ENCODE peak calls at places on chromosomes 5 and 9, in nine cellular contexts. V is anterior cingulate cortex; K is upper lobe of right lung; S is activated gamma-delta T cell treated with anti-CD3 and anti-CD28 coated beads, Interleukin-2, amount 50 U/mL, for 16 hours; Y is GM23248; Z is activated CD4-positive, alpha-beta T cell treated with anti-CD3 and anti-CD28 coated beads for 36 hours; C is ureter; H is stimulated activated CD4-positive, alpha-beta T cell treated with anti-CD3 and anti-CD28 coated beads, Interleukin-2, amount 100 ng/mL, for 48 hours; U is mucosa of gallbladder. L is an unnamed sample.

GRCh38 chr9:82600536-82601271 is 462.2 kb downstream of the RASEF start:
- DNase-seq in S (no peak), V (no peak), Y (no peak), C (no peak), Z (no peak), K (no peak), H (no peak), U (no peak), L (no peak)

GRCh38 chr5:147920420-147921030 is 14.2 kb upstream of the C5orf46 start:
- DNase-seq in C (no peak), Y (no peak), U (no peak), S (no peak), V (no peak), H (no peak), Z (no peak), K (no peak), L (no peak)

GRCh38 chr9:133572821-133573361 is 36.3 kb downstream of the FAM163B start:
- DNase-seq in C (peak), Y (peak), Z (no peak), S (no peak), U (peak), V (peak), H (no peak), K (peak), L (no peak)

GRCh38 chr9:98231770-98232478 is 23.5 kb downstream of the TBC1D2 start:
- DNase-seq in Z (no peak), H (no peak), K (no peak), U (no peak), S (no peak), Y (peak), C (no peak), V (no peak), L (no peak)

GRCh38 chr5:149810856-149811255 is 80.7 kb downstream of the PPARGC1B start:
- DNase-seq in Z (no peak), V (no peak), Y (no peak), H (no peak), C (no peak), U (no peak), K (no peak), S (no peak), L (no peak)

GRCh38 chr5:147216552-147217154 is 18.2 kb upstream of the STK32A start:
- DNase-seq in V (no peak), Z (no peak), H (no peak), Y (peak), U (peak), K (no peak), C (no peak), S (no peak), L (no peak)

GRCh38 chr5:135600971-135601381 is 22.2 kb upstream of the CXCL14 start:
- DNase-seq in Z (no peak), V (no peak), S (no peak), U (no peak), Y (no peak), H (no peak), C (no peak), K (no peak), L (no peak)

GRCh38 chr9:121098567-121099198 is 23.9 kb downstream of the CNTRL start:
- DNase-seq in K (no peak), U (no peak), S (no peak), C (no peak), H (no peak), Z (no peak), V (no peak), Y (no peak), L (no peak)

GRCh38 chr9:99931155-99931840 is 24.8 kb downstream of the STX17 start:
- DNase-seq in H (no peak), V (no peak), U (no peak), Y (peak), K (no peak), Z (no peak), C (no peak), S (no peak), L (no peak)

GRCh38 chr5:141826674-141827073 is 51.5 kb downstream of the PCDH1 start:
- DNase-seq in C (no peak), V (no peak), S (no peak), U (no peak), Y (peak), K (no peak), H (no peak), Z (no peak), L (no peak)

GRCh38 chr5:116990010-116990409 is 415.4 kb upstream of the SEMA6A start:
- DNase-seq in Y (no peak), C (no peak), U (no peak), S (no peak), Z (no peak), K (no peak), H (no peak), V (no peak), L (no peak)

GRCh38 chr5:127820910-127821553 is 117.8 kb downstream of the CCDC192 start:
- DNase-seq in V (no peak), C (no peak), Z (no peak), K (no peak), H (no peak), S (no peak), Y (peak), U (no peak), L (no peak)

GRCh38 chr9:88196456-88196855 is 58.2 kb upstream of the SPATA31C2 start:
- DNase-seq in Z (no peak), S (no peak), V (no peak), K (no peak), Y (no peak), H (no peak), U (no peak), C (no peak), L (no peak)

GRCh38 chr9:28782630-28783029 is 1209.3 kb upstream of the C9orf72 start:
- DNase-seq in C (no peak), V (no peak), Y (no peak), Z (no peak), U (no peak), S (no peak), K (no peak), H (no peak), L (no peak)

GRCh38 chr9:93057703-93058356 is 671 bp upstream of the SUSD3 start:
- DNase-seq in U (no peak), Y (no peak), Z (no peak), V (no peak), H (no peak), S (no peak), C (no peak), K (no peak), L (no peak)

GRCh38 chr9:133103183-133103986 is 17.7 kb downstream of the RALGDS start:
- DNase-seq in Y (peak), K (peak), C (peak), V (peak), H (peak), Z (peak), S (peak), U (peak), L (no peak)

GRCh38 chr9:87662808-87663528 is 63.0 kb upstream of the CTSL start:
- DNase-seq in Y (peak), H (peak), V (peak), C (no peak), Z (peak), U (peak), K (peak), S (no peak), L (peak)

GRCh38 chr5:142104491-142104890 is 4.1 kb upstream of the NDFIP1 start:
- DNase-seq in Z (peak), V (no peak), U (no peak), C (no peak), K (no peak), Y (no peak), S (no peak), H (no peak), L (no peak)

GRCh38 chr5:76838481-76839261 is 11.1 kb upstream of the S100Z start:
- DNase-seq in U (no peak), Y (peak), C (no peak), Z (no peak), K (no peak), H (no peak), V (no peak), S (no peak), L (no peak)